ENCODE peak calls at places on chromosomes 13 and 19, in ten cellular contexts. One of them, this sample, is unnamed.

GRCh38 chr19:16161848-16162247 is 11.5 kb downstream of the CIB3 start:
- DNase-seq in uterus: no peak
- DNase-seq in stomach: no peak
- DNase-seq in brain microvascular endothelial cell: peak; percentile 85
- DNase-seq in fibroblast of mammary gland: peak; percentile 91
- DNase-seq in AG10803: peak; percentile 28
- DNase-seq in colonic mucosa: no peak
- DNase-seq in CD4-positive, CD25-positive, alpha-beta regulatory T cell: no peak
- DNase-seq in breast epithelium: no peak
- DNase-seq in right cardiac atrium: no peak
- DNase-seq in this sample: peak; percentile 83

GRCh38 chr19:16626796-16627193 is 1.2 kb downstream of the MED26 start:
- DNase-seq in uterus: no peak
- DNase-seq in stomach: no peak
- DNase-seq in brain microvascular endothelial cell: no peak
- DNase-seq in fibroblast of mammary gland: peak; percentile 11
- DNase-seq in AG10803: no peak
- DNase-seq in colonic mucosa: no peak
- DNase-seq in CD4-positive, CD25-positive, alpha-beta regulatory T cell: peak; percentile 8
- DNase-seq in breast epithelium: no peak
- DNase-seq in right cardiac atrium: no peak
- DNase-seq in this sample: no peak

GRCh38 chr13:44273991-44274810 is 99.4 kb upstream of the SERP2 start:
- DNase-seq in uterus: peak; percentile 45
- DNase-seq in stomach: no peak
- DNase-seq in brain microvascular endothelial cell: no peak
- DNase-seq in fibroblast of mammary gland: peak; percentile 89
- DNase-seq in AG10803: peak; percentile 55
- DNase-seq in colonic mucosa: no peak
- DNase-seq in CD4-positive, CD25-positive, alpha-beta regulatory T cell: peak; percentile 84
- DNase-seq in breast epithelium: no peak
- DNase-seq in right cardiac atrium: no peak
- DNase-seq in this sample: peak; percentile 71

GRCh38 chr19:45428385-45429231 is 4.9 kb upstream of the ERCC1 start:
- DNase-seq in uterus: peak; percentile 52
- DNase-seq in stomach: peak; percentile 38
- DNase-seq in brain microvascular endothelial cell: peak; percentile 39
- DNase-seq in fibroblast of mammary gland: peak; percentile 41
- DNase-seq in AG10803: peak; percentile 52
- DNase-seq in colonic mucosa: no peak
- DNase-seq in CD4-positive, CD25-positive, alpha-beta regulatory T cell: no peak
- DNase-seq in breast epithelium: no peak
- DNase-seq in right cardiac atrium: peak; percentile 91
- DNase-seq in this sample: peak; percentile 64

GRCh38 chr13:81140675-81141074 is 799.7 kb upstream of the SPRY2 start:
- DNase-seq in uterus: no peak
- DNase-seq in stomach: no peak
- DNase-seq in brain microvascular endothelial cell: no peak
- DNase-seq in fibroblast of mammary gland: no peak
- DNase-seq in AG10803: no peak
- DNase-seq in colonic mucosa: no peak
- DNase-seq in CD4-positive, CD25-positive, alpha-beta regulatory T cell: no peak
- DNase-seq in breast epithelium: no peak
- DNase-seq in right cardiac atrium: no peak
- DNase-seq in this sample: no peak

GRCh38 chr19:1206733-1207301 is 1.2 kb downstream of the STK11 start:
- DNase-seq in uterus: no peak
- DNase-seq in stomach: no peak
- DNase-seq in brain microvascular endothelial cell: no peak
- DNase-seq in fibroblast of mammary gland: no peak
- DNase-seq in AG10803: no peak
- DNase-seq in colonic mucosa: peak; percentile 62
- DNase-seq in CD4-positive, CD25-positive, alpha-beta regulatory T cell: peak; percentile 36
- DNase-seq in breast epithelium: no peak
- DNase-seq in right cardiac atrium: peak; percentile 70
- DNase-seq in this sample: no peak

GRCh38 chr19:48554385-48555091 is 2.6 kb downstream of the SULT2B1 start:
- DNase-seq in uterus: no peak
- DNase-seq in stomach: no peak
- DNase-seq in brain microvascular endothelial cell: no peak
- DNase-seq in fibroblast of mammary gland: no peak
- DNase-seq in AG10803: no peak
- DNase-seq in colonic mucosa: no peak
- DNase-seq in CD4-positive, CD25-positive, alpha-beta regulatory T cell: no peak
- DNase-seq in breast epithelium: no peak
- DNase-seq in right cardiac atrium: no peak
- DNase-seq in this sample: no peak

GRCh38 chr13:93865235-93865634 is 614.2 kb downstream of the DCT start:
- DNase-seq in uterus: no peak
- DNase-seq in stomach: no peak
- DNase-seq in brain microvascular endothelial cell: no peak
- DNase-seq in fibroblast of mammary gland: no peak
- DNase-seq in AG10803: no peak
- DNase-seq in colonic mucosa: no peak
- DNase-seq in CD4-positive, CD25-positive, alpha-beta regulatory T cell: no peak
- DNase-seq in breast epithelium: no peak
- DNase-seq in right cardiac atrium: no peak
- DNase-seq in this sample: no peak

GRCh38 chr13:78325585-78325984 is 277.8 kb downstream of the POU4F1 start:
- DNase-seq in uterus: no peak
- DNase-seq in stomach: no peak
- DNase-seq in brain microvascular endothelial cell: no peak
- DNase-seq in fibroblast of mammary gland: no peak
- DNase-seq in AG10803: no peak
- DNase-seq in colonic mucosa: no peak
- DNase-seq in CD4-positive, CD25-positive, alpha-beta regulatory T cell: no peak
- DNase-seq in breast epithelium: no peak
- DNase-seq in right cardiac atrium: no peak
- DNase-seq in this sample: no peak

GRCh38 chr19:40921005-40921897 is 39.2 kb upstream of the CYP2A7 start:
- DNase-seq in uterus: peak; percentile 69
- DNase-seq in stomach: peak; percentile 65
- DNase-seq in brain microvascular endothelial cell: no peak
- DNase-seq in fibroblast of mammary gland: no peak
- DNase-seq in AG10803: no peak
- DNase-seq in colonic mucosa: peak; percentile 87
- DNase-seq in CD4-positive, CD25-positive, alpha-beta regulatory T cell: no peak
- DNase-seq in breast epithelium: peak; percentile 53
- DNase-seq in right cardiac atrium: no peak
- DNase-seq in this sample: no peak

GRCh38 chr19:29524912-29525870 is 603 bp upstream of the VSTM2B start:
- DNase-seq in uterus: no peak
- DNase-seq in stomach: no peak
- DNase-seq in brain microvascular endothelial cell: no peak
- DNase-seq in fibroblast of mammary gland: no peak
- DNase-seq in AG10803: no peak
- DNase-seq in colonic mucosa: no peak
- DNase-seq in CD4-positive, CD25-positive, alpha-beta regulatory T cell: no peak
- DNase-seq in breast epithelium: no peak
- DNase-seq in right cardiac atrium: peak; percentile 35
- DNase-seq in this sample: no peak

GRCh38 chr19:29525901-29526729 is at the start of gene VSTM2B:
- DNase-seq in uterus: no peak
- DNase-seq in stomach: no peak
- DNase-seq in brain microvascular endothelial cell: no peak
- DNase-seq in fibroblast of mammary gland: no peak
- DNase-seq in AG10803: no peak
- DNase-seq in colonic mucosa: no peak
- DNase-seq in CD4-positive, CD25-positive, alpha-beta regulatory T cell: no peak
- DNase-seq in breast epithelium: no peak
- DNase-seq in right cardiac atrium: no peak
- DNase-seq in this sample: no peak

GRCh38 chr19:29527500-29528328 is 1.9 kb downstream of the VSTM2B start:
- DNase-seq in uterus: no peak
- DNase-seq in stomach: no peak
- DNase-seq in brain microvascular endothelial cell: no peak
- DNase-seq in fibroblast of mammary gland: no peak
- DNase-seq in AG10803: no peak
- DNase-seq in colonic mucosa: no peak
- DNase-seq in CD4-positive, CD25-positive, alpha-beta regulatory T cell: no peak
- DNase-seq in breast epithelium: no peak
- DNase-seq in right cardiac atrium: no peak
- DNase-seq in this sample: no peak

GRCh38 chr19:29528350-29528945 is 2.7 kb downstream of the VSTM2B start:
- DNase-seq in uterus: no peak
- DNase-seq in stomach: no peak
- DNase-seq in brain microvascular endothelial cell: peak; percentile 47
- DNase-seq in fibroblast of mammary gland: peak; percentile 58
- DNase-seq in AG10803: peak; percentile 61
- DNase-seq in colonic mucosa: peak; percentile 36
- DNase-seq in CD4-positive, CD25-positive, alpha-beta regulatory T cell: peak; percentile 24
- DNase-seq in breast epithelium: peak; percentile 22
- DNase-seq in right cardiac atrium: peak; percentile 81
- DNase-seq in this sample: peak; percentile 57

DNA sequence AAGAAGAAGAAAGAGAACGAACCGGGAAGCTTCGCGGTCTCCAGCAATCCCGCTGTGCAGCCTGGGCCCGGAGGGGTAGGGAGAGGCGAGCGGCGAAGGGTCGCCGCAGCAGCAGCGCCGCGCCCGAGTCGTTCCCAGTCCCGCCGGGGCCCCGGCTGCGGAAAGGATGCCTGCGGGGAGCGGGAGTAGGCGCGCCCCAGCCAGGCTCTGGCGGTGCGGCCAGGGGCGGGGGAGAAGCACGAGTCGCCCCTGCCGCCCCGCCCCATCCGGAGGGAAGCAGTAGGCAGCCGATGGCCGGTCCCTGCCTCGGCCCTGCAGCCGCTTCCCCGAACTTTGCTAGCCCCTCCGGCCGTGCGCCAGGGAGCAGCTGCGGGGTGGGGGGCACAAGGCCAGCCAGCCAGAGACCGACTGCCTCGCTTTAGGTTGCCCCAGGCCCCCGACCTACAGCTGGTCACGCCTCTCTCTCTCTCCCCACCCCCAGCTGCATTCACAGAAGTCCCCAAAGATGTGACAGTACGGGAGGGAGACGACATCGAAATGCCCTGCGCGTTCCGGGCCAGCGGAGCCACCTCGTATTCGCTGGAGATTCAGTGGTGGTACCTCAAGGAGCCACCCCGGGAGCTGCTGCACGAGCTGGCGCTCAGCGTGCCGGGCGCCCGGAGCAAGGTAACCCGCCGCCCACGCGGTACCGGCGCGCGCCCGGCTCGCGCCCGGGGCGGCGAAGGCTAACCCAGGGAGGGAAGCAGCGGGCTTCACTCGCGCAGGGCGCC is 1.1 kb downstream of the VSTM2B start:
- DNase-seq in uterus: no peak
- DNase-seq in stomach: no peak
- DNase-seq in brain microvascular endothelial cell: no peak
- DNase-seq in fibroblast of mammary gland: no peak
- DNase-seq in AG10803: no peak
- DNase-seq in colonic mucosa: no peak
- DNase-seq in CD4-positive, CD25-positive, alpha-beta regulatory T cell: no peak
- DNase-seq in breast epithelium: no peak
- DNase-seq in right cardiac atrium: no peak
- DNase-seq in this sample: no peak
- H3K4me3 ChIP-seq in uterus: no peak overlapping the region
- H3K4me3 ChIP-seq in stomach: peak overlapping the region; percentile 7
- H3K4me3 ChIP-seq in brain microvascular endothelial cell: no peak overlapping the region
- H3K4me3 ChIP-seq in fibroblast of mammary gland: no peak overlapping the region
- H3K4me3 ChIP-seq in AG10803: no peak overlapping the region
- H3K4me3 ChIP-seq in colonic mucosa: no peak overlapping the region
- H3K4me3 ChIP-seq in CD4-positive, CD25-positive, alpha-beta regulatory T cell: no peak overlapping the region
- H3K4me3 ChIP-seq in breast epithelium: no peak overlapping the region
- H3K4me3 ChIP-seq in right cardiac atrium: peak overlapping the region; percentile 12
- H3K4me3 ChIP-seq in this sample: no peak overlapping the region

DNA sequence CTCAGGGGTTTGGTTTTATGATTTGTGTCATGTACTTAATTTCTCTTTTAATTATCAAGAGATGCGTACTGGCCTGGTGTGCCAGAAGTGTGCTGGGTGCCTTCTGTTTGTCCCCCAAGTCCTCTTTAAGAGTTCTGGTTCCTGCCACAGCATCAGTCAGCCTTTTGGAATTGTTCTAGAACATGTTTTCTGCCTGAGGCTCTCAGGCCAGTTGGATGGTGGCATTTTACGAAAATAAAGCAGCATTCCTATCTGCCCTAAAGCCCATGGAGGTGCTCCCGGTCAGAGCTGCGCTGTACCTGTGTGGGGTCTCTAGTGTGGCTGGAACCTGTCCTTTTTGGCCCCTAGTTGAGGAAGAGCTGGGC is 54.1 kb downstream of the TSSK6 start:
- DNase-seq in uterus: no peak
- DNase-seq in stomach: no peak
- DNase-seq in brain microvascular endothelial cell: no peak
- DNase-seq in fibroblast of mammary gland: no peak
- DNase-seq in AG10803: no peak
- DNase-seq in colonic mucosa: no peak
- DNase-seq in CD4-positive, CD25-positive, alpha-beta regulatory T cell: no peak
- DNase-seq in breast epithelium: no peak
- DNase-seq in right cardiac atrium: no peak
- DNase-seq in this sample: no peak
- H3K4me3 ChIP-seq in uterus: no peak overlapping the region
- H3K4me3 ChIP-seq in stomach: no peak overlapping the region
- H3K4me3 ChIP-seq in brain microvascular endothelial cell: no peak overlapping the region
- H3K4me3 ChIP-seq in fibroblast of mammary gland: no peak overlapping the region
- H3K4me3 ChIP-seq in AG10803: no peak overlapping the region
- H3K4me3 ChIP-seq in colonic mucosa: no peak overlapping the region
- H3K4me3 ChIP-seq in CD4-positive, CD25-positive, alpha-beta regulatory T cell: peak overlapping the region; percentile 78
- H3K4me3 ChIP-seq in breast epithelium: no peak overlapping the region
- H3K4me3 ChIP-seq in right cardiac atrium: no peak overlapping the region
- H3K4me3 ChIP-seq in this sample: no peak overlapping the region

GRCh38 chr19:50204081-50204428 is 633 bp downstream of the MYH14 start:
- DNase-seq in uterus: no peak
- DNase-seq in stomach: no peak
- DNase-seq in brain microvascular endothelial cell: no peak
- DNase-seq in fibroblast of mammary gland: no peak
- DNase-seq in AG10803: no peak
- DNase-seq in colonic mucosa: no peak
- DNase-seq in CD4-positive, CD25-positive, alpha-beta regulatory T cell: no peak
- DNase-seq in breast epithelium: no peak
- DNase-seq in right cardiac atrium: no peak
- DNase-seq in this sample: no peak
- H3K4me3 ChIP-seq in uterus: no peak overlapping the region
- H3K4me3 ChIP-seq in stomach: peak overlapping the region; percentile 64
- H3K4me3 ChIP-seq in brain microvascular endothelial cell: no peak overlapping the region
- H3K4me3 ChIP-seq in fibroblast of mammary gland: no peak overlapping the region
- H3K4me3 ChIP-seq in AG10803: no peak overlapping the region
- H3K4me3 ChIP-seq in colonic mucosa: peak overlapping the region; percentile 46
- H3K4me3 ChIP-seq in CD4-positive, CD25-positive, alpha-beta regulatory T cell: no peak overlapping the region
- H3K4me3 ChIP-seq in breast epithelium: no peak overlapping the region
- H3K4me3 ChIP-seq in right cardiac atrium: peak overlapping the region; percentile 67
- H3K4me3 ChIP-seq in this sample: no peak overlapping the region

GRCh38 chr19:35613574-35613973 is 1.0 kb downstream of the HAUS5 start:
- DNase-seq in uterus: no peak
- DNase-seq in stomach: no peak
- DNase-seq in brain microvascular endothelial cell: no peak
- DNase-seq in fibroblast of mammary gland: no peak
- DNase-seq in AG10803: no peak
- DNase-seq in colonic mucosa: no peak
- DNase-seq in CD4-positive, CD25-positive, alpha-beta regulatory T cell: no peak
- DNase-seq in breast epithelium: no peak
- DNase-seq in right cardiac atrium: no peak
- DNase-seq in this sample: no peak
- H3K4me3 ChIP-seq in uterus: no peak overlapping the region
- H3K4me3 ChIP-seq in stomach: no peak overlapping the region
- H3K4me3 ChIP-seq in brain microvascular endothelial cell: no peak overlapping the region
- H3K4me3 ChIP-seq in fibroblast of mammary gland: no peak overlapping the region
- H3K4me3 ChIP-seq in AG10803: no peak overlapping the region
- H3K4me3 ChIP-seq in colonic mucosa: no peak overlapping the region
- H3K4me3 ChIP-seq in CD4-positive, CD25-positive, alpha-beta regulatory T cell: no peak overlapping the region
- H3K4me3 ChIP-seq in breast epithelium: no peak overlapping the region
- H3K4me3 ChIP-seq in right cardiac atrium: no peak overlapping the region
- H3K4me3 ChIP-seq in this sample: no peak overlapping the region